ENCODE peak calls at places on chromosomes 13 and 19, in seven cellular contexts. One of them, this sample, is unnamed.

GRCh38 chr19:37413243-37414084 is 42.6 kb downstream of the ZNF527 start:
- DNase-seq in esophagus squamous epithelium: no peak
- DNase-seq in hepatocyte: no peak
- DNase-seq in astrocyte: no peak
- DNase-seq in left lung: no peak
- DNase-seq in thoracic aorta: no peak
- DNase-seq in astrocyte of the cerebellum: no peak
- DNase-seq in this sample: peak; percentile 10

GRCh38 chr19:10871711-10872550 is 578 bp downstream of the CARM1 start:
- DNase-seq in astrocyte: no peak
- DNase-seq in astrocyte of the cerebellum: no peak
- DNase-seq in hepatocyte: peak; percentile 70
- DNase-seq in thoracic aorta: no peak
- DNase-seq in esophagus squamous epithelium: no peak
- DNase-seq in left lung: peak; percentile 55
- DNase-seq in this sample: no peak

GRCh38 chr19:10011974-10012373 is 1.3 kb upstream of the RDH8 start:
- DNase-seq in astrocyte of the cerebellum: no peak
- DNase-seq in left lung: no peak
- DNase-seq in astrocyte: no peak
- DNase-seq in thoracic aorta: no peak
- DNase-seq in esophagus squamous epithelium: no peak
- DNase-seq in hepatocyte: no peak
- DNase-seq in this sample: no peak

GRCh38 chr19:50465986-50466771 is 10.1 kb upstream of the EMC10 start:
- DNase-seq in astrocyte: no peak
- DNase-seq in left lung: peak; percentile 79
- DNase-seq in thoracic aorta: no peak
- DNase-seq in astrocyte of the cerebellum: no peak
- DNase-seq in esophagus squamous epithelium: no peak
- DNase-seq in hepatocyte: peak; percentile 20
- DNase-seq in this sample: no peak

GRCh38 chr13:52411629-52412028 is 5.7 kb upstream of the THSD1 start:
- DNase-seq in hepatocyte: peak; percentile 51
- DNase-seq in astrocyte: peak; percentile 38
- DNase-seq in esophagus squamous epithelium: no peak
- DNase-seq in thoracic aorta: no peak
- DNase-seq in left lung: no peak
- DNase-seq in astrocyte of the cerebellum: no peak
- DNase-seq in this sample: peak; percentile 40

GRCh38 chr13:69243366-69243765 is 864.3 kb upstream of the ATXN8OS start:
- DNase-seq in esophagus squamous epithelium: no peak
- DNase-seq in left lung: no peak
- DNase-seq in hepatocyte: no peak
- DNase-seq in astrocyte: no peak
- DNase-seq in thoracic aorta: no peak
- DNase-seq in astrocyte of the cerebellum: no peak
- DNase-seq in this sample: no peak

GRCh38 chr13:35978607-35979316 is 152.4 kb downstream of the DCLK1 start:
- DNase-seq in esophagus squamous epithelium: no peak
- DNase-seq in astrocyte of the cerebellum: peak; percentile 76
- DNase-seq in astrocyte: peak; percentile 47
- DNase-seq in hepatocyte: peak; percentile 68
- DNase-seq in thoracic aorta: no peak
- DNase-seq in left lung: no peak
- DNase-seq in this sample: peak; percentile 89

GRCh38 chr19:33399745-33400681 is 26.5 kb downstream of the CEBPG start:
- DNase-seq in hepatocyte: no peak
- DNase-seq in thoracic aorta: no peak
- DNase-seq in esophagus squamous epithelium: no peak
- DNase-seq in astrocyte of the cerebellum: no peak
- DNase-seq in astrocyte: no peak
- DNase-seq in left lung: peak; percentile 20
- DNase-seq in this sample: no peak

GRCh38 chr13:77384999-77385398 is 58.1 kb upstream of the MYCBP2 start:
- DNase-seq in hepatocyte: no peak
- DNase-seq in left lung: no peak
- DNase-seq in esophagus squamous epithelium: no peak
- DNase-seq in astrocyte of the cerebellum: no peak
- DNase-seq in thoracic aorta: no peak
- DNase-seq in astrocyte: peak; percentile 54
- DNase-seq in this sample: no peak

GRCh38 chr19:39411832-39412099 is 703 bp upstream of the PLEKHG2 start:
- DNase-seq in astrocyte: peak; percentile 74
- DNase-seq in esophagus squamous epithelium: peak; percentile 70
- DNase-seq in hepatocyte: peak; percentile 95
- DNase-seq in thoracic aorta: peak; percentile 90
- DNase-seq in astrocyte of the cerebellum: peak; percentile 85
- DNase-seq in left lung: peak; percentile 90
- DNase-seq in this sample: peak; percentile 95

GRCh38 chr19:39413269-39413902 is 917 bp downstream of the PLEKHG2 start:
- DNase-seq in hepatocyte: peak; percentile 85
- DNase-seq in astrocyte of the cerebellum: no peak
- DNase-seq in thoracic aorta: no peak
- DNase-seq in esophagus squamous epithelium: no peak
- DNase-seq in astrocyte: no peak
- DNase-seq in left lung: peak; percentile 59
- DNase-seq in this sample: peak; percentile 72

GRCh38 chr19:39411006-39411831 is 1.2 kb upstream of the PLEKHG2 start:
- DNase-seq in astrocyte of the cerebellum: no peak
- DNase-seq in left lung: peak; percentile 55
- DNase-seq in hepatocyte: peak; percentile 86
- DNase-seq in esophagus squamous epithelium: no peak
- DNase-seq in thoracic aorta: no peak
- DNase-seq in astrocyte: no peak
- DNase-seq in this sample: peak; percentile 72

GRCh38 chr19:39412867-39413268 is 399 bp downstream of the PLEKHG2 start:
- DNase-seq in thoracic aorta: no peak
- DNase-seq in esophagus squamous epithelium: no peak
- DNase-seq in astrocyte of the cerebellum: no peak
- DNase-seq in astrocyte: no peak
- DNase-seq in left lung: no peak
- DNase-seq in hepatocyte: no peak
- DNase-seq in this sample: no peak

GRCh38 chr19:39412100-39412866 is at the start of gene PLEKHG2:
- DNase-seq in astrocyte of the cerebellum: peak; percentile 100
- DNase-seq in left lung: peak; percentile 96
- DNase-seq in thoracic aorta: peak; percentile 96
- DNase-seq in astrocyte: peak; percentile 98
- DNase-seq in esophagus squamous epithelium: peak; percentile 96
- DNase-seq in hepatocyte: peak; percentile 99
- DNase-seq in this sample: peak; percentile 100
- TF ChIP-seq CTCF in astrocyte of the cerebellum: peak; percentile 78
- TF ChIP-seq CTCF in left lung: no peak
- TF ChIP-seq CTCF in thoracic aorta: peak; percentile 78
- TF ChIP-seq CTCF in astrocyte: peak; percentile 36
- TF ChIP-seq CTCF in esophagus squamous epithelium: peak; percentile 90
- TF ChIP-seq CTCF in hepatocyte: peak; percentile 93
- TF ChIP-seq CTCF in this sample: peak; percentile 62

GRCh38 chr19:5564930-5565329 is 2.8 kb downstream of the TINCR start:
- DNase-seq in hepatocyte: no peak
- DNase-seq in astrocyte of the cerebellum: no peak
- DNase-seq in left lung: no peak
- DNase-seq in esophagus squamous epithelium: no peak
- DNase-seq in astrocyte: no peak
- DNase-seq in thoracic aorta: no peak
- DNase-seq in this sample: no peak

GRCh38 chr19:5563941-5564612 is 3.7 kb downstream of the TINCR start:
- DNase-seq in hepatocyte: peak; percentile 61
- DNase-seq in thoracic aorta: no peak
- DNase-seq in esophagus squamous epithelium: no peak
- DNase-seq in astrocyte of the cerebellum: no peak
- DNase-seq in astrocyte: no peak
- DNase-seq in left lung: no peak
- DNase-seq in this sample: peak; percentile 23

GRCh38 chr19:5571777-5572176 is 4.0 kb upstream of the TINCR start:
- DNase-seq in astrocyte: no peak
- DNase-seq in thoracic aorta: no peak
- DNase-seq in hepatocyte: no peak
- DNase-seq in astrocyte of the cerebellum: no peak
- DNase-seq in left lung: no peak
- DNase-seq in esophagus squamous epithelium: no peak
- DNase-seq in this sample: no peak

GRCh38 chr19:5567971-5568407 is 236 bp upstream of the TINCR start:
- DNase-seq in thoracic aorta: no peak
- DNase-seq in astrocyte of the cerebellum: no peak
- DNase-seq in esophagus squamous epithelium: no peak
- DNase-seq in hepatocyte: no peak
- DNase-seq in astrocyte: no peak
- DNase-seq in left lung: no peak
- DNase-seq in this sample: no peak

GRCh38 chr19:5567360-5567970 is at the start of gene TINCR:
- DNase-seq in left lung: no peak
- DNase-seq in astrocyte: no peak
- DNase-seq in thoracic aorta: no peak
- DNase-seq in astrocyte of the cerebellum: no peak
- DNase-seq in hepatocyte: peak; percentile 56
- DNase-seq in esophagus squamous epithelium: no peak
- DNase-seq in this sample: no peak
- H3K4me3 ChIP-seq in left lung: no peak within 1 kb of the TSS
- H3K4me3 ChIP-seq in astrocyte: no peak within 1 kb of the TSS
- H3K4me3 ChIP-seq in thoracic aorta: no peak within 1 kb of the TSS
- H3K4me3 ChIP-seq in astrocyte of the cerebellum: no peak within 1 kb of the TSS
- H3K4me3 ChIP-seq in hepatocyte: no peak within 1 kb of the TSS
- H3K4me3 ChIP-seq in esophagus squamous epithelium: peak within 1 kb of the TSS; percentile 58
- H3K4me3 ChIP-seq in this sample: no peak within 1 kb of the TSS

DNA sequence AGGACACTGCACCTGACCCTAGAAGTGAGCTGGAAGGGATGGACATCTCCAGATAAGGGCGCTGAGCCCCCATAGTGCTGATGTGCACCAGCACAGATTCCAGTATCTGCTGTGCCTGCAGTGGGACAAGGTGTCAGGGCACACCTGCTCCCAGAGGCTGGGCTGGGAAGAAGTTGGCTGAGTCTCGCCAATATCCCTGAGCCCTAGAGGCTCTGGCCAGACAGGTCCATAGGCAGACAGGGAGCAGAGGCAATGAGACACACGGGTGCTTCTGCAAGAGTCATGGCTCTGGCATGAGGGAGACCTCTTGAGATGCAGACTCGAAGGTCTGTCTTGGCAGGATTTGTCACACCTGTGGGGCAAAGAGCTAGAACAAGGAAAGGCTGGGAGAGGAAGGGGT is 1321.5 kb downstream of the UQCRFS1 start:
- DNase-seq in astrocyte of the cerebellum: no peak
- DNase-seq in astrocyte: no peak
- DNase-seq in thoracic aorta: no peak
- DNase-seq in left lung: no peak
- DNase-seq in hepatocyte: no peak
- DNase-seq in esophagus squamous epithelium: no peak
- DNase-seq in this sample: no peak
- TF ChIP-seq CTCF in astrocyte of the cerebellum: no peak
- TF ChIP-seq CTCF in astrocyte: no peak
- TF ChIP-seq CTCF in thoracic aorta: no peak
- TF ChIP-seq CTCF in left lung: no peak
- TF ChIP-seq CTCF in hepatocyte: no peak
- TF ChIP-seq CTCF in esophagus squamous epithelium: no peak
- TF ChIP-seq CTCF in this sample: no peak

DNA sequence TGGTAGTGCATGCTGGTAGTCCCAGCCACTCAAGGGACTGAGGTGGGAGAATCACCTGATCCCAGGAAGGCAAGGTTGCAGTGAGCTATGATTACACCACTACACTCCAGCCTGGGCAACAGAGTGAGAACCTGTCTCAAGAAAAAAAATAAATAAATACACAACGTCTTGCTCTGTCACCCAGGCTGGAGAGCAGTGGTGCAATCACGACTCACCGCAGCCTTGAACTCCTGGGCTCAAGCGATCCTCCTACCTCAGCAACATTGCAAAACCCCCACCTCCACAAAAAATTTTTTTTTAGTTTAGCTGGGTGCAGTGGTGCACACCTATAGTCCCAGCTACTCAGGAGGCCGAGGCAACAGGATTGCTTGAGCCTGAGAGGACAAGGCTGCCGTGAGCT is 8.8 kb downstream of the TPM4 start:
- DNase-seq in hepatocyte: no peak
- DNase-seq in esophagus squamous epithelium: no peak
- DNase-seq in left lung: peak; percentile 59
- DNase-seq in astrocyte: no peak
- DNase-seq in thoracic aorta: no peak
- DNase-seq in astrocyte of the cerebellum: no peak
- DNase-seq in this sample: no peak
- H3K4me3 ChIP-seq in hepatocyte: no peak overlapping the region
- H3K4me3 ChIP-seq in esophagus squamous epithelium: no peak overlapping the region
- H3K4me3 ChIP-seq in left lung: no peak overlapping the region
- H3K4me3 ChIP-seq in astrocyte: no peak overlapping the region
- H3K4me3 ChIP-seq in thoracic aorta: no peak overlapping the region
- H3K4me3 ChIP-seq in astrocyte of the cerebellum: no peak overlapping the region
- H3K4me3 ChIP-seq in this sample: no peak overlapping the region

GRCh38 chr19:58400916-58401824 is 5.7 kb downstream of the RNF225 start:
- DNase-seq in esophagus squamous epithelium: peak; percentile 98
- DNase-seq in thoracic aorta: peak; percentile 97
- DNase-seq in astrocyte of the cerebellum: peak; percentile 98
- DNase-seq in astrocyte: peak; percentile 96
- DNase-seq in hepatocyte: peak; percentile 100
- DNase-seq in left lung: peak; percentile 100
- DNase-seq in this sample: peak; percentile 100
- TF ChIP-seq CTCF in esophagus squamous epithelium: no peak
- TF ChIP-seq CTCF in thoracic aorta: no peak
- TF ChIP-seq CTCF in astrocyte of the cerebellum: no peak
- TF ChIP-seq CTCF in astrocyte: no peak
- TF ChIP-seq CTCF in hepatocyte: peak; percentile 13
- TF ChIP-seq CTCF in left lung: no peak
- TF ChIP-seq CTCF in this sample: no peak

GRCh38 chr13:113034451-113035208 is 65.6 kb downstream of the MCF2L start:
- DNase-seq in astrocyte of the cerebellum: peak; percentile 16
- DNase-seq in astrocyte: peak; percentile 26
- DNase-seq in thoracic aorta: no peak
- DNase-seq in left lung: no peak
- DNase-seq in hepatocyte: peak; percentile 67
- DNase-seq in esophagus squamous epithelium: no peak
- DNase-seq in this sample: peak; percentile 70
- H3K4me3 ChIP-seq in astrocyte of the cerebellum: no peak overlapping the region
- H3K4me3 ChIP-seq in astrocyte: no peak overlapping the region
- H3K4me3 ChIP-seq in thoracic aorta: no peak overlapping the region
- H3K4me3 ChIP-seq in left lung: no peak overlapping the region
- H3K4me3 ChIP-seq in hepatocyte: no peak overlapping the region
- H3K4me3 ChIP-seq in esophagus squamous epithelium: no peak overlapping the region
- H3K4me3 ChIP-seq in this sample: no peak overlapping the region